ENCODE peak calls at places on chromosomes 12 and 14, in four cellular contexts. F, L, U and A are unnamed samples.

GRCh38 chr12:25089738-25090137 is 105.2 kb downstream of the DNAI7 start:
- DNase-seq in F (no peak), U (peak; percentile 1), L (no peak), A (peak; percentile 73)

GRCh38 chr12:50924439-50925341 is 27.7 kb upstream of the HIGD1C start:
- DNase-seq in U (peak; percentile 93), L (peak; percentile 96), F (peak; percentile 42), A (peak; percentile 80)

GRCh38 chr14:80996049-80996901 is 40.9 kb downstream of the TSHR start:
- DNase-seq in U (peak; percentile 44), L (peak; percentile 32), F (peak; percentile 43), A (peak; percentile 81)

GRCh38 chr12:67671419-67671818 is 22.9 kb downstream of the DYRK2 start:
- DNase-seq in U (no peak), L (no peak), F (no peak), A (no peak)

GRCh38 chr14:25049559-25050493 is at the start of gene STXBP6:
- DNase-seq in F (peak; percentile 61), L (peak; percentile 34), U (peak; percentile 76), A (peak; percentile 62)

GRCh38 chr12:73598626-73599025 is 939.0 kb upstream of the ATXN7L3B start:
- DNase-seq in F (no peak), L (no peak), U (no peak), A (peak; percentile 26)

GRCh38 chr12:116366824-116367223 is 89.3 kb upstream of the MED13L start:
- DNase-seq in F (no peak), U (no peak), L (no peak), A (no peak)

GRCh38 chr14:94816113-94816512 is 46.2 kb upstream of the GSC start:
- DNase-seq in L (no peak), U (no peak), F (no peak), A (no peak)

GRCh38 chr14:52840916-52841315 is 49.5 kb upstream of the GNPNAT1 start:
- DNase-seq in F (no peak), U (no peak), L (peak; percentile 17), A (peak; percentile 48)

GRCh38 chr12:44227601-44228000 is 391.7 kb downstream of the TMEM117 start:
- DNase-seq in U (no peak), F (no peak), L (no peak), A (no peak)

GRCh38 chr12:100020370-100020769 is 35.6 kb upstream of the ANKS1B start:
- DNase-seq in U (no peak), F (no peak), L (no peak), A (peak; percentile 4)

GRCh38 chr14:92717571-92718042 is 30.8 kb downstream of the LGMN start:
- DNase-seq in L (no peak), F (no peak), U (no peak), A (peak; percentile 39)

GRCh38 chr12:122730215-122731014 is at the start of gene HCAR1:
- DNase-seq in L (no peak), F (no peak), U (peak; percentile 66), A (peak; percentile 61)

GRCh38 chr12:6927379-6927991 is at the start of gene ATN1:
- DNase-seq in U (peak; percentile 51), F (no peak), L (peak; percentile 74), A (peak; percentile 48)

GRCh38 chr12:106282457-106283097 is 20.0 kb upstream of the TCP11L2 start:
- DNase-seq in F (no peak), U (peak; percentile 14), L (peak; percentile 28), A (peak; percentile 63)

GRCh38 chr14:68589447-68590232 is 203.2 kb downstream of the ZFP36L1 start:
- DNase-seq in L (peak; percentile 41), U (no peak), F (no peak), A (no peak)

GRCh38 chr14:101875726-101876268 is 88.6 kb upstream of the DYNC1H1 start:
- DNase-seq in L (no peak), U (no peak), F (no peak), A (no peak)

GRCh38 chr14:24843494-24843893 is 206.5 kb downstream of the STXBP6 start:
- DNase-seq in U (no peak), F (no peak), L (no peak), A (no peak)

GRCh38 chr12:96225003-96225855 is 31.1 kb downstream of the ELK3 start:
- DNase-seq in U (peak; percentile 34), L (no peak), F (no peak), A (no peak)

GRCh38 chr14:99036594-99037293 is 235.3 kb downstream of the BCL11B start:
- DNase-seq in F (no peak), U (no peak), L (peak; percentile 21), A (no peak)

GRCh38 chr14:58816416-58817115 is 178.8 kb downstream of the DACT1 start:
- DNase-seq in F (no peak), U (no peak), L (no peak), A (no peak)

GRCh38 chr14:103213331-103213730 is 90.1 kb downstream of the TNFAIP2 start:
- DNase-seq in L (no peak), F (no peak), U (no peak), A (no peak)

GRCh38 chr14:34060747-34061050 is 109.8 kb upstream of the EGLN3 start:
- DNase-seq in U (no peak), F (no peak), L (no peak), A (no peak)

GRCh38 chr12:81212996-81213696 is 135.3 kb downstream of the ACSS3 start:
- DNase-seq in U (no peak), L (no peak), F (no peak), A (no peak)

GRCh38 chr12:88946377-88946997 is 366.2 kb upstream of the KITLG start:
- DNase-seq in L (peak; percentile 20), F (no peak), U (no peak), A (peak; percentile 69)

GRCh38 chr14:48035836-48036235 is 360.4 kb upstream of the MDGA2 start:
- DNase-seq in U (no peak), L (no peak), F (no peak), A (no peak)

GRCh38 chr12:104175726-104176247 is 37.8 kb upstream of the NFYB start:
- DNase-seq in F (no peak), U (no peak), L (no peak), A (no peak)

GRCh38 chr12:78457951-78458350 is 406.6 kb upstream of the SYT1 start:
- DNase-seq in F (no peak), L (no peak), U (no peak), A (no peak)

GRCh38 chr14:52877628-52878027 is 73.2 kb downstream of the FERMT2 start:
- DNase-seq in F (no peak), U (no peak), L (no peak), A (no peak)

GRCh38 chr12:131473721-131474709 is 236.9 kb upstream of the SFSWAP start:
- DNase-seq in L (no peak), F (no peak), U (no peak), A (no peak)

GRCh38 chr12:89770391-89770790 is 61.8 kb upstream of the ATP2B1 start:
- DNase-seq in L (no peak), U (no peak), F (no peak), A (no peak)

GRCh38 chr14:94135476-94135875 is 6.1 kb upstream of the IFI27L2 start:
- DNase-seq in U (no peak), F (no peak), L (no peak), A (no peak)

GRCh38 chr12:4603946-4604345 is 41.9 kb downstream of the DYRK4 start:
- DNase-seq in L (no peak), U (no peak), F (no peak), A (no peak)

GRCh38 chr12:22459872-22460490 is 84.4 kb downstream of the C2CD5 start:
- DNase-seq in F (peak; percentile 21), L (no peak), U (peak; percentile 46), A (peak; percentile 48)

GRCh38 chr14:54435500-54435981 is 5.6 kb downstream of the CNIH1 start:
- DNase-seq in U (no peak), L (no peak), F (no peak), A (peak; percentile 82)

GRCh38 chr12:56007892-56008471 is 10.9 kb downstream of the SUOX start:
- DNase-seq in U (no peak), L (no peak), F (no peak), A (peak; percentile 7)

GRCh38 chr14:100224229-100224628 is 14.7 kb upstream of the YY1 start:
- DNase-seq in U (no peak), L (no peak), F (no peak), A (no peak)

GRCh38 chr12:47851303-47851952 is 31.7 kb upstream of the HDAC7 start:
- DNase-seq in L (no peak), F (no peak), U (no peak), A (no peak)